ENCODE peak calls at places on chromosomes 11 and 22, in four cellular contexts. One of them, this sample, is unnamed.

GRCh38 chr11:102313225-102313940 is 3.9 kb upstream of the BIRC3 start:
- DNase-seq in astrocyte of the spinal cord: peak; percentile 33
- DNase-seq in activated CD8-positive, alpha-beta T cell treated with anti-CD3 and anti-CD28 coated beads for 36 hours: no peak
- DNase-seq in heart left ventricle: no peak
- DNase-seq in this sample: no peak

GRCh38 chr11:57668467-57668890 is 565 bp downstream of the ZDHHC5 start:
- DNase-seq in heart left ventricle: no peak
- DNase-seq in activated CD8-positive, alpha-beta T cell treated with anti-CD3 and anti-CD28 coated beads for 36 hours: peak; percentile 54
- DNase-seq in astrocyte of the spinal cord: no peak
- DNase-seq in this sample: no peak

GRCh38 chr11:128956401-128957203 is 13.9 kb upstream of the TP53AIP1 start:
- DNase-seq in activated CD8-positive, alpha-beta T cell treated with anti-CD3 and anti-CD28 coated beads for 36 hours: peak; percentile 21
- DNase-seq in heart left ventricle: no peak
- DNase-seq in astrocyte of the spinal cord: peak; percentile 73
- DNase-seq in this sample: peak; percentile 26

GRCh38 chr11:34180045-34180813 is 74.8 kb downstream of the NAT10 start:
- DNase-seq in heart left ventricle: peak; percentile 10
- DNase-seq in astrocyte of the spinal cord: no peak
- DNase-seq in activated CD8-positive, alpha-beta T cell treated with anti-CD3 and anti-CD28 coated beads for 36 hours: peak; percentile 38
- DNase-seq in this sample: no peak

GRCh38 chr22:36819112-36819511 is 2.3 kb upstream of the PVALB start:
- DNase-seq in astrocyte of the spinal cord: no peak
- DNase-seq in activated CD8-positive, alpha-beta T cell treated with anti-CD3 and anti-CD28 coated beads for 36 hours: no peak
- DNase-seq in heart left ventricle: no peak
- DNase-seq in this sample: no peak

GRCh38 chr11:65066805-65067291 is 8.5 kb upstream of the NAALADL1 start:
- DNase-seq in heart left ventricle: no peak
- DNase-seq in activated CD8-positive, alpha-beta T cell treated with anti-CD3 and anti-CD28 coated beads for 36 hours: no peak
- DNase-seq in astrocyte of the spinal cord: no peak
- DNase-seq in this sample: no peak

GRCh38 chr11:98155696-98156095 is 865.1 kb upstream of the CNTN5 start:
- DNase-seq in heart left ventricle: no peak
- DNase-seq in activated CD8-positive, alpha-beta T cell treated with anti-CD3 and anti-CD28 coated beads for 36 hours: no peak
- DNase-seq in astrocyte of the spinal cord: no peak
- DNase-seq in this sample: no peak

GRCh38 chr11:81497202-81497804 is 1236.4 kb downstream of the FAM181B start:
- DNase-seq in heart left ventricle: no peak
- DNase-seq in activated CD8-positive, alpha-beta T cell treated with anti-CD3 and anti-CD28 coated beads for 36 hours: peak; percentile 24
- DNase-seq in astrocyte of the spinal cord: peak; percentile 28
- DNase-seq in this sample: no peak

GRCh38 chr11:33633251-33634003 is 67.2 kb downstream of the C11orf91 start:
- DNase-seq in heart left ventricle: no peak
- DNase-seq in astrocyte of the spinal cord: peak; percentile 86
- DNase-seq in activated CD8-positive, alpha-beta T cell treated with anti-CD3 and anti-CD28 coated beads for 36 hours: no peak
- DNase-seq in this sample: no peak

GRCh38 chr22:45644714-45645113 is 26.9 kb upstream of the ATXN10 start:
- DNase-seq in astrocyte of the spinal cord: no peak
- DNase-seq in activated CD8-positive, alpha-beta T cell treated with anti-CD3 and anti-CD28 coated beads for 36 hours: no peak
- DNase-seq in heart left ventricle: no peak
- DNase-seq in this sample: no peak

GRCh38 chr11:123838659-123839058 is 32.5 kb upstream of the OR6M1 start:
- DNase-seq in activated CD8-positive, alpha-beta T cell treated with anti-CD3 and anti-CD28 coated beads for 36 hours: no peak
- DNase-seq in heart left ventricle: no peak
- DNase-seq in astrocyte of the spinal cord: no peak
- DNase-seq in this sample: no peak

GRCh38 chr11:29343465-29344333 is 673.1 kb downstream of the KCNA4 start:
- DNase-seq in heart left ventricle: peak; percentile 30
- DNase-seq in astrocyte of the spinal cord: peak; percentile 36
- DNase-seq in activated CD8-positive, alpha-beta T cell treated with anti-CD3 and anti-CD28 coated beads for 36 hours: peak; percentile 48
- DNase-seq in this sample: no peak

GRCh38 chr11:61903845-61904244 is 12.5 kb upstream of the FADS3 start:
- DNase-seq in activated CD8-positive, alpha-beta T cell treated with anti-CD3 and anti-CD28 coated beads for 36 hours: no peak
- DNase-seq in heart left ventricle: no peak
- DNase-seq in astrocyte of the spinal cord: no peak
- DNase-seq in this sample: no peak

GRCh38 chr11:116931206-116931953 is 94.0 kb upstream of the APOA1 start:
- DNase-seq in activated CD8-positive, alpha-beta T cell treated with anti-CD3 and anti-CD28 coated beads for 36 hours: peak; percentile 46
- DNase-seq in heart left ventricle: peak; percentile 39
- DNase-seq in astrocyte of the spinal cord: no peak
- DNase-seq in this sample: no peak

GRCh38 chr22:40462195-40462988 is 92.0 kb downstream of the SGSM3 start:
- DNase-seq in activated CD8-positive, alpha-beta T cell treated with anti-CD3 and anti-CD28 coated beads for 36 hours: peak; percentile 50
- DNase-seq in heart left ventricle: no peak
- DNase-seq in astrocyte of the spinal cord: no peak
- DNase-seq in this sample: no peak

GRCh38 chr11:110716361-110716760 is 4.1 kb upstream of the ARHGAP20 start:
- DNase-seq in activated CD8-positive, alpha-beta T cell treated with anti-CD3 and anti-CD28 coated beads for 36 hours: no peak
- DNase-seq in astrocyte of the spinal cord: peak; percentile 53
- DNase-seq in heart left ventricle: no peak
- DNase-seq in this sample: no peak

GRCh38 chr11:34277166-34277565 is 80.6 kb downstream of the ABTB2 start:
- DNase-seq in activated CD8-positive, alpha-beta T cell treated with anti-CD3 and anti-CD28 coated beads for 36 hours: no peak
- DNase-seq in heart left ventricle: no peak
- DNase-seq in astrocyte of the spinal cord: no peak
- DNase-seq in this sample: no peak

GRCh38 chr11:8252388-8252787 is 11.3 kb downstream of the LMO1 start:
- DNase-seq in activated CD8-positive, alpha-beta T cell treated with anti-CD3 and anti-CD28 coated beads for 36 hours: no peak
- DNase-seq in astrocyte of the spinal cord: no peak
- DNase-seq in heart left ventricle: no peak
- DNase-seq in this sample: no peak

GRCh38 chr22:50717709-50718351 is 20.2 kb upstream of the ACR start:
- DNase-seq in heart left ventricle: no peak
- DNase-seq in astrocyte of the spinal cord: no peak
- DNase-seq in activated CD8-positive, alpha-beta T cell treated with anti-CD3 and anti-CD28 coated beads for 36 hours: no peak
- DNase-seq in this sample: no peak

GRCh38 chr11:61763930-61764605 is 11.6 kb downstream of the MYRF start:
- DNase-seq in activated CD8-positive, alpha-beta T cell treated with anti-CD3 and anti-CD28 coated beads for 36 hours: no peak
- DNase-seq in heart left ventricle: no peak
- DNase-seq in astrocyte of the spinal cord: no peak
- DNase-seq in this sample: no peak

GRCh38 chr11:1077417-1078119 is 2.9 kb downstream of the MUC2 start:
- DNase-seq in activated CD8-positive, alpha-beta T cell treated with anti-CD3 and anti-CD28 coated beads for 36 hours: no peak
- DNase-seq in heart left ventricle: peak; percentile 21
- DNase-seq in astrocyte of the spinal cord: no peak
- DNase-seq in this sample: no peak

GRCh38 chr22:25482091-25482760 is 82.2 kb upstream of the GRK3 start:
- DNase-seq in heart left ventricle: no peak
- DNase-seq in astrocyte of the spinal cord: no peak
- DNase-seq in activated CD8-positive, alpha-beta T cell treated with anti-CD3 and anti-CD28 coated beads for 36 hours: no peak
- DNase-seq in this sample: no peak

GRCh38 chr11:117384045-117384444 is 56.4 kb downstream of the CEP164 start:
- DNase-seq in heart left ventricle: no peak
- DNase-seq in activated CD8-positive, alpha-beta T cell treated with anti-CD3 and anti-CD28 coated beads for 36 hours: no peak
- DNase-seq in astrocyte of the spinal cord: peak; percentile 68
- DNase-seq in this sample: peak; percentile 77

DNA sequence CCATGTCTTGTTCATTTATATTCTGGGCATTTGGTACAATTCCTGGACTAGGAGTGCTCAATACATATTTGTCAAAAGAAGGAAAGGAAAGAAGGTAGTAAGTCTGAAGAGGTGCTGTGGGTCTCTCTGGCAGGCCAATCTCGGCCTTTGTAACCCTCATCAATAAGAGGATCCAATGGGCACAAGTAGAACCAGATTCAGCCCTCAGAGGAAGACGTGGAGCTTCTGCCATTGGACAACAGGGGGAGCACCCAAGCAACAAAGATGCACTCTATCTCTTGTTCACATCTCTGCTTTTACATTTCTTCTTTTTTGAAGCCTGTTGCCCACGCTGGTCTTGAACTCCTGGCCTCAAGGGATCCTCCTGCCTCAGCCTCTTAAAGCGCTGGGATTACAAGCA is 2.2 kb upstream of the VPS11 start:
- DNase-seq in activated CD8-positive, alpha-beta T cell treated with anti-CD3 and anti-CD28 coated beads for 36 hours: peak; percentile 69
- DNase-seq in astrocyte of the spinal cord: peak; percentile 35
- DNase-seq in heart left ventricle: no peak
- DNase-seq in this sample: no peak
- TF ChIP-seq CTCF in activated CD8-positive, alpha-beta T cell treated with anti-CD3 and anti-CD28 coated beads for 36 hours: peak; percentile 60
- TF ChIP-seq CTCF in astrocyte of the spinal cord: peak; percentile 63
- TF ChIP-seq CTCF in heart left ventricle: no peak
- TF ChIP-seq CTCF in this sample: peak; percentile 58

GRCh38 chr11:83734120-83734519 is 448.0 kb upstream of the CCDC90B start:
- DNase-seq in astrocyte of the spinal cord: no peak
- DNase-seq in activated CD8-positive, alpha-beta T cell treated with anti-CD3 and anti-CD28 coated beads for 36 hours: no peak
- DNase-seq in heart left ventricle: no peak
- DNase-seq in this sample: no peak

GRCh38 chr11:83736689-83737088 is 450.5 kb upstream of the CCDC90B start:
- DNase-seq in activated CD8-positive, alpha-beta T cell treated with anti-CD3 and anti-CD28 coated beads for 36 hours: no peak
- DNase-seq in astrocyte of the spinal cord: no peak
- DNase-seq in heart left ventricle: no peak
- DNase-seq in this sample: no peak
- TF ChIP-seq CTCF in activated CD8-positive, alpha-beta T cell treated with anti-CD3 and anti-CD28 coated beads for 36 hours: no peak
- TF ChIP-seq CTCF in astrocyte of the spinal cord: no peak
- TF ChIP-seq CTCF in heart left ventricle: no peak
- TF ChIP-seq CTCF in this sample: no peak

DNA sequence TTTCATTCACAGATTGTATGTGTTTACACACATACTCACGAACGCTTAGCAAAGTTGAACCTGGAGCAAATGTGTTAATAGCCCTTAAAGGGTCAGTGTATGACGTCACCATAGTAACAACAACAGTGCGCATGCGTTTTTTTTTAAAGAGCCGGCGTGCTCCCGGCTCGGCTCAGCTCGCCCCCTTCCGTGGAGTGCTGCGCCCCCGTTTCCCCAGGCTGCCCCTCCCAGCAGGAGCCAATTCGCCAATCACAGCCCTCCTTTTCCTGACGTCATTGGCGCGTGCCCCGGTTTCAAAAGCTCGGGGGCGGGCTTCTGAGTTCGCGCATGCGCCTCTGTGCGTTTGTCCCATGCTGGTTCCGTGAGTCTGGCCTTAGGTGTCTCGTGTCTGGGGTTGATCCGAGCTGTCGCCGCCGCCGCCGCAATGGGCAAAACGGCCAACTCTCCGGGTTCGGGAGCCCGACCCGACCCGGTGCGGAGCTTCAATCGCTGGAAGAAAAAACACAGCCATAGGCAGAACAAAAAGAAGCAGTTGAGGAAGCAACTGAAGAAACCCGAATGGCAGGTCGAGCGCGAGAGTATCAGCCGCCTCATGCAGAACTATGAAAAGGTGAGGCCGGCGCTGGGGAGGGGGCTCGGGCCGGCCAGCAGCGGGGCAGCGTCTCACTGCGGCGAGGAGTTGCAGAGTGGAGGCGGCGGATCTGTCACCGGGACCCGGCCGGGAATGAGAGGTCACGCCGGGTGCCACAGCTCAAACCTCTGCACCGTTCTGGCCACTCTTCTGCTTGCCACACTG is at the start of gene DDX10:
- DNase-seq in activated CD8-positive, alpha-beta T cell treated with anti-CD3 and anti-CD28 coated beads for 36 hours: peak; percentile 99
- DNase-seq in heart left ventricle: peak; percentile 98
- DNase-seq in astrocyte of the spinal cord: peak; percentile 99
- DNase-seq in this sample: peak; percentile 82
- TF ChIP-seq CTCF in activated CD8-positive, alpha-beta T cell treated with anti-CD3 and anti-CD28 coated beads for 36 hours: no peak
- TF ChIP-seq CTCF in heart left ventricle: no peak
- TF ChIP-seq CTCF in astrocyte of the spinal cord: no peak
- TF ChIP-seq CTCF in this sample: peak; percentile 21

GRCh38 chr11:134725939-134726639 is 314.0 kb upstream of the B3GAT1 start:
- DNase-seq in activated CD8-positive, alpha-beta T cell treated with anti-CD3 and anti-CD28 coated beads for 36 hours: no peak
- DNase-seq in astrocyte of the spinal cord: no peak
- DNase-seq in heart left ventricle: no peak
- DNase-seq in this sample: no peak
- TF ChIP-seq CTCF in activated CD8-positive, alpha-beta T cell treated with anti-CD3 and anti-CD28 coated beads for 36 hours: no peak
- TF ChIP-seq CTCF in astrocyte of the spinal cord: no peak
- TF ChIP-seq CTCF in heart left ventricle: no peak
- TF ChIP-seq CTCF in this sample: no peak

GRCh38 chr11:119486016-119486415 is 63.0 kb upstream of the THY1 start:
- DNase-seq in astrocyte of the spinal cord: no peak
- DNase-seq in heart left ventricle: no peak
- DNase-seq in activated CD8-positive, alpha-beta T cell treated with anti-CD3 and anti-CD28 coated beads for 36 hours: no peak
- DNase-seq in this sample: no peak
- TF ChIP-seq CTCF in astrocyte of the spinal cord: no peak
- TF ChIP-seq CTCF in heart left ventricle: no peak
- TF ChIP-seq CTCF in activated CD8-positive, alpha-beta T cell treated with anti-CD3 and anti-CD28 coated beads for 36 hours: no peak
- TF ChIP-seq CTCF in this sample: no peak

DNA sequence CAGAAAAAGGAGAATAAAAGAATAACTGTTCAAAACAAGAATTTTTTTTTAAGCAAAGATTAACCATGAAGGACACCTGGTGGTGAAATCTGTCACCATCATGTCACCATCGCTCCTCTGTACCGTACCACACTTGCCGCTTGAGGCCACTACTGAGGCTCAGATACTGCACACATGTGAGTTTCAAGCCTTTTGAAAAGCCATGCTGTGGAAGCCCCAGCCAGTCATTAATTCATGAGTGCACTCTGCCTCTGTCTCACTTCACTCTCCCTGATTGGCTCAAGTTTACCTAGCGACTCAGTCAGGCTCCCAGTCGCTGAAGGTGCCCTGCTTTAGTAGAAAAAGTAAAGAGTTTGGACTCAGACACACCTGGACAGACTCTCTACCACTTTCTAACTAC is 6.6 kb upstream of the MS4A12 start:
- DNase-seq in astrocyte of the spinal cord: no peak
- DNase-seq in activated CD8-positive, alpha-beta T cell treated with anti-CD3 and anti-CD28 coated beads for 36 hours: peak; percentile 42
- DNase-seq in heart left ventricle: no peak
- DNase-seq in this sample: no peak
- TF ChIP-seq CTCF in astrocyte of the spinal cord: no peak
- TF ChIP-seq CTCF in activated CD8-positive, alpha-beta T cell treated with anti-CD3 and anti-CD28 coated beads for 36 hours: peak; percentile 20
- TF ChIP-seq CTCF in heart left ventricle: no peak
- TF ChIP-seq CTCF in this sample: no peak